ENCODE peak calls at places on chromosome 2, in nine cellular contexts. L is cortex of kidney; W is effector memory CD4-positive, alpha-beta T cell; E is tibial nerve; F is right lobe of liver; O is caudate nucleus; M is CD8-positive, alpha-beta memory T cell; J is activated T-cell treated with anti-CD3 and anti-CD28 coated beads for 1 hour; C is K562. P is an unnamed sample.

GRCh38 chr2:9251154-9252001 is 44.8 kb downstream of the ASAP2 start:
- DNase-seq in L (no peak), E (peak; percentile 43), W (no peak), C (no peak), M (no peak), F (no peak), J (no peak), O (no peak), P (no peak)

GRCh38 chr2:69248232-69248631 is 138.8 kb downstream of the GFPT1 start:
- DNase-seq in F (no peak), J (no peak), E (no peak), L (no peak), C (no peak), M (no peak), W (no peak), O (no peak), P (no peak)

GRCh38 chr2:223674998-223675609 is 72.9 kb upstream of the SCG2 start:
- DNase-seq in E (peak; percentile 13), M (no peak), L (no peak), J (no peak), W (no peak), F (no peak), C (peak; percentile 21), O (no peak), P (no peak)

GRCh38 chr2:190219186-190219585 is 100.4 kb downstream of the HIBCH start:
- DNase-seq in J (no peak), W (no peak), C (no peak), E (no peak), L (no peak), F (no peak), O (no peak), M (no peak), P (no peak)

GRCh38 chr2:66555511-66556324 is 120.8 kb downstream of the MEIS1 start:
- DNase-seq in J (no peak), C (no peak), O (no peak), E (no peak), W (no peak), L (no peak), M (no peak), F (no peak), P (no peak)

GRCh38 chr2:157331696-157332095 is 6.1 kb upstream of the ERMN start:
- DNase-seq in W (no peak), F (no peak), J (no peak), M (peak; percentile 61), C (no peak), E (no peak), O (no peak), L (no peak), P (no peak)

GRCh38 chr2:190469770-190470169 is 61.6 kb downstream of the MFSD6 start:
- DNase-seq in J (no peak), O (no peak), E (no peak), F (no peak), W (no peak), L (no peak), C (peak; percentile 17), M (no peak), P (no peak)

GRCh38 chr2:43267393-43267792 is 41.0 kb upstream of the ZFP36L2 start:
- DNase-seq in C (no peak), J (no peak), O (no peak), L (no peak), M (no peak), W (no peak), F (no peak), E (no peak), P (no peak)

GRCh38 chr2:175308005-175308404 is 126.5 kb upstream of the ATP5MC3 start:
- DNase-seq in L (no peak), M (no peak), O (no peak), E (no peak), F (no peak), W (no peak), J (no peak), C (no peak), P (no peak)

P was measured in memory B cell.